ENCODE peak calls at places on chromosomes 13 and 19, in ten cellular contexts. U is colonic mucosa, Z is astrocyte of the spinal cord, E is Caco-2, Q is GM12865, M is upper lobe of right lung, G is IMR-90, W is RWPE2, T is spleen, L is NB4. B is an unnamed sample.

GRCh38 chr13:106599875-106600797 is 32.2 kb upstream of the ARGLU1 start:
- DNase-seq in Z (peak; percentile 89), U (peak; percentile 32), E (no peak), T (no peak), G (peak; percentile 80), Q (no peak), W (no peak), M (no peak), L (no peak), B (peak; percentile 54)

GRCh38 chr13:73303858-73304257 is 245.1 kb downstream of the KLF5 start:
- DNase-seq in G (peak; percentile 75), T (no peak), U (no peak), Z (peak; percentile 21), W (peak; percentile 68), E (no peak), M (no peak), Q (no peak), L (no peak), B (peak; percentile 3)

GRCh38 chr13:77985866-77986636 is 67.4 kb upstream of the EDNRB start:
- DNase-seq in T (no peak), L (no peak), Z (no peak), M (no peak), U (no peak), W (no peak), E (no peak), Q (no peak), G (no peak), B (peak; percentile 1)

GRCh38 chr13:68692049-68692448 is 1415.6 kb upstream of the ATXN8OS start:
- DNase-seq in M (no peak), Q (no peak), W (no peak), G (no peak), T (no peak), L (no peak), Z (no peak), E (no peak), U (no peak), B (no peak)

GRCh38 chr19:11506101-11506555 is 489 bp upstream of the ZNF653 start:
- DNase-seq in Z (no peak), G (no peak), M (no peak), W (no peak), U (no peak), E (no peak), Q (no peak), L (no peak), T (no peak), B (no peak)

GRCh38 chr13:113648218-113648615 is 9.8 kb downstream of the ATP4B start:
- DNase-seq in U (no peak), T (peak; percentile 62), W (no peak), Q (no peak), E (peak; percentile 21), M (peak; percentile 48), Z (no peak), L (no peak), G (no peak), B (no peak)

GRCh38 chr19:897442-898039 is 4.3 kb downstream of the RNU6-9 start:
- DNase-seq in U (no peak), L (no peak), T (no peak), Z (no peak), G (no peak), E (no peak), Q (no peak), M (no peak), W (peak; percentile 52), B (no peak)

GRCh38 chr13:33634526-33635111 is 183.3 kb upstream of the RFC3 start:
- DNase-seq in M (no peak), T (no peak), Q (no peak), W (no peak), E (peak; percentile 64), U (no peak), G (no peak), L (no peak), Z (no peak), B (no peak)

GRCh38 chr13:20190481-20191310 is 2.0 kb downstream of the GJB2 start:
- DNase-seq in T (no peak), E (no peak), M (no peak), Q (no peak), Z (peak; percentile 70), U (no peak), L (no peak), G (peak; percentile 90), W (no peak), B (peak; percentile 75)

GRCh38 chr13:69857188-69857821 is 250.3 kb upstream of the ATXN8OS start:
- DNase-seq in T (no peak), U (no peak), L (peak; percentile 63), Z (peak; percentile 56), W (no peak), M (no peak), G (peak; percentile 1), E (no peak), Q (peak; percentile 61), B (peak; percentile 9)

GRCh38 chr13:97826421-97826965 is 127.0 kb upstream of the IPO5 start:
- DNase-seq in E (no peak), Q (no peak), L (no peak), W (no peak), G (no peak), M (no peak), Z (no peak), U (no peak), T (no peak), B (no peak)

DNA sequence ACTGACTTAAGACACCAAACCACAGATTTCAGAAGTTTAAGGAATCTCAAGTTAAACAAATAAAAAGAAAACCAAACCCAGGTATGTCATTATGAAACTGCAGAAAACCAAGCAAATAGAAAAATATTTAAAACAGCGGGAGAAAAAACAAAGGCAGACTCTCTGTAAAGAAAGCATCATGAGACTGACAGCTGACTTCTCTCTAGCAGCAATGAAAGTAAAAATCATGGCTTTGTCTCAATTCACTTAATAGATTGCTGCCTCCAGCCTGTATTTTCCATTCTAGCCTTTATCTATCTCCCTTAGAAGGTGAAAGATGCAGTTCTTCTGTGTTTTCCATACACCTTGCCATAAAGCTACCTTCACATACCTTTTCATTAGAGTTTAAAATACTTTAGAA is 131.1 kb upstream of the IPO5 start:
- DNase-seq in L (no peak), T (no peak), Z (no peak), W (no peak), U (no peak), E (no peak), G (no peak), M (no peak), Q (no peak), B (no peak)
- H3K4me3 ChIP-seq in L (no peak overlapping the region), T (no peak overlapping the region), Z (no peak overlapping the region), W (no peak overlapping the region), U (no peak overlapping the region), E (no peak overlapping the region), G (no peak overlapping the region), M (no peak overlapping the region), Q (no peak overlapping the region), B (no peak overlapping the region)

GRCh38 chr19:14117668-14118164 is at the start of gene PRKACA:
- DNase-seq in E (peak; percentile 98), Q (peak; percentile 99), M (peak; percentile 100), G (peak; percentile 98), Z (peak; percentile 99), W (peak; percentile 98), U (peak; percentile 98), T (peak; percentile 100), L (peak; percentile 99), B (peak; percentile 99)
- TF ChIP-seq CTCF in E (no peak), Q (no peak), M (no peak), G (no peak), Z (no peak), W (no peak), U (no peak), T (no peak), L (no peak), B (no peak)

DNA sequence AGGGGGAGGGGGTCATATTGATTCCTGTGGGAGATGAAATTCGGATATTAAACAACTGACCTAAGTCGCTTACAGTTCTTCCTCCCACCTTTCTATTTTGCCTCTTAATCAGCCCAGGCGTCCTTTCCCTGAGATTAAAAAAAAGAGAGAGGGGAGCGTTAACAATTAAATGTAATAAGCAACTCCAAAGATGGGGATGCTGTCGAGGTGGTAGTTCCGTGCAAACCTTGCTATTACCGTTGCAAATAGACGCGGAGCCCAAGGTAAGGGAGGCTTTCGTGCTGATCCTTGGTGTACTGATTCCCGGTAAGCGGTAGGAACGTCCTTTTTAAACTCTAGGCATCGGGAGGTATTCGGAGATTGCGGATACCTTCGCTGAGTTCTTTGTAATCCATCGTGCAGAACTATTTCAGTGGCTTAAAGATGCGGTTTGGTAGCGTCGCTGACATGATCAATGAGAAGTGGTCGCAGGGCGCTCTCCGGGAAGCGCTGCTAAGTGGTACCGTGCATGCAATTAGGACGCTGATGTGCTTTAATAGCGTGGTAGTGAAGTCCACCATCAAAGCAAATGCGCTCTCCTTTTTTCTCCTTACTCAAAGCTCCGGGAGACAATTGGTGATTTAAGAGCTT is 3.1 kb downstream of the SLITRK5 start:
- DNase-seq in T (no peak), G (no peak), M (no peak), Q (no peak), U (no peak), L (no peak), W (no peak), E (no peak), Z (peak; percentile 22), B (no peak)
- H3K4me3 ChIP-seq in T (no peak overlapping the region), G (no peak overlapping the region), M (no peak overlapping the region), Q (no peak overlapping the region), U (no peak overlapping the region), L (no peak overlapping the region), W (no peak overlapping the region), E (no peak overlapping the region), Z (peak overlapping the region; percentile 67), B (no peak overlapping the region)

GRCh38 chr19:2199861-2200623 is 36.1 kb downstream of the PLEKHJ1 start:
- DNase-seq in U (no peak), T (no peak), Z (no peak), G (no peak), W (no peak), Q (no peak), E (no peak), L (no peak), M (no peak), B (no peak)

GRCh38 chr19:2198317-2198716 is 34.6 kb downstream of the DOT1L start:
- DNase-seq in L (no peak), M (no peak), W (no peak), Z (no peak), G (no peak), E (no peak), T (no peak), U (no peak), Q (no peak), B (no peak)

GRCh38 chr19:2197270-2197669 is 33.5 kb downstream of the DOT1L start:
- DNase-seq in E (no peak), M (no peak), T (no peak), L (no peak), G (no peak), Q (no peak), Z (no peak), W (no peak), U (no peak), B (no peak)

GRCh38 chr19:2201473-2202148 is 34.5 kb downstream of the PLEKHJ1 start:
- DNase-seq in L (no peak), G (no peak), E (no peak), T (no peak), M (no peak), W (no peak), Z (no peak), U (no peak), Q (no peak), B (no peak)

DNA sequence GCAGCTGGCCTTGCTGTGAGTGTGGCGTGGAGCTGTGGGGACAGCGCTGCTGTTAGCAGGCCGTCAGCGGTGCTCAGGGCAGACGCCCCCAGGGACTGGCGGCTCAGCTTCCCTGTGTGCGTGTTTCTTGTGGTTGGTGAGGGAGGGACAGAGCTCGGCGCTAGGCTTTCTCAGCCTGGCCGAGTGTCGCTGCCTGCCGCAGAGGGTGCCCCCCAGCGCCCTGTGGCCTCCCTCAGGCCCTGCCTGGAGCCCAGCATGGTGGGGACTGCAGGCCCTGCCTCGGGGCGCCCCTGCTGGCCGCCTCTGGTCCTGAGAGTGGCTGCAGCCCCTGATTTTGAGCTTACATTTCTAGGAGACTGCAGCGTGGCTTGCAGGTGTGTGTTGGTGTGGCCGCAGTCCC is 35.5 kb downstream of the DOT1L start:
- DNase-seq in M (no peak), T (no peak), U (no peak), L (peak; percentile 65), Z (no peak), E (no peak), G (no peak), Q (peak; percentile 32), W (no peak), B (no peak)
- TF ChIP-seq CTCF in M (no peak), T (no peak), U (no peak), L (peak; percentile 28), Z (peak; percentile 38), E (no peak), G (peak; percentile 28), Q (peak; percentile 42), W (no peak), B (no peak)

B was measured in AG10803.